ENCODE peak calls at places on chromosomes 16 and 17, in six cellular contexts. One of them, this sample, is unnamed.

GRCh38 chr16:4667203-4667983 is 26.0 kb upstream of the NUDT16L1 start:
- DNase-seq in activated T-helper 1 cell treated with anti-CD3 and anti-CD28 coated beads, Interleukin-12 subunit alpha, Interleukin-12 subunit beta, Interleukin-2, Interleukin-4 antibody, amounts not matched to agents 30 ng/mL and 10 ng/mL and 1 ng/mL, durations not matched to agents 14 hours and 24 hours and 36 hours: no peak
- DNase-seq in AG09309: no peak
- DNase-seq in stimulated activated CD4-positive, alpha-beta T cell treated with anti-CD3 and anti-CD28 coated beads, Interleukin-4, amount 100 ng/mL, for 4 hours: no peak
- DNase-seq in cardiac muscle cell: no peak
- DNase-seq in GM12865: no peak
- DNase-seq in this sample: no peak

GRCh38 chr16:79728048-79728922 is 127.7 kb upstream of the MAF start:
- DNase-seq in activated T-helper 1 cell treated with anti-CD3 and anti-CD28 coated beads, Interleukin-12 subunit alpha, Interleukin-12 subunit beta, Interleukin-2, Interleukin-4 antibody, amounts not matched to agents 30 ng/mL and 10 ng/mL and 1 ng/mL, durations not matched to agents 14 hours and 24 hours and 36 hours: no peak
- DNase-seq in AG09309: no peak
- DNase-seq in stimulated activated CD4-positive, alpha-beta T cell treated with anti-CD3 and anti-CD28 coated beads, Interleukin-4, amount 100 ng/mL, for 4 hours: no peak
- DNase-seq in cardiac muscle cell: no peak
- DNase-seq in GM12865: no peak
- DNase-seq in this sample: no peak

GRCh38 chr16:89960966-89961365 is 12.4 kb downstream of the DEF8 start:
- DNase-seq in activated T-helper 1 cell treated with anti-CD3 and anti-CD28 coated beads, Interleukin-12 subunit alpha, Interleukin-12 subunit beta, Interleukin-2, Interleukin-4 antibody, amounts not matched to agents 30 ng/mL and 10 ng/mL and 1 ng/mL, durations not matched to agents 14 hours and 24 hours and 36 hours: no peak
- DNase-seq in AG09309: no peak
- DNase-seq in stimulated activated CD4-positive, alpha-beta T cell treated with anti-CD3 and anti-CD28 coated beads, Interleukin-4, amount 100 ng/mL, for 4 hours: no peak
- DNase-seq in cardiac muscle cell: no peak
- DNase-seq in GM12865: no peak
- DNase-seq in this sample: no peak

GRCh38 chr16:28951410-28951943 is 740 bp downstream of the NFATC2IP start:
- DNase-seq in activated T-helper 1 cell treated with anti-CD3 and anti-CD28 coated beads, Interleukin-12 subunit alpha, Interleukin-12 subunit beta, Interleukin-2, Interleukin-4 antibody, amounts not matched to agents 30 ng/mL and 10 ng/mL and 1 ng/mL, durations not matched to agents 14 hours and 24 hours and 36 hours: no peak
- DNase-seq in AG09309: no peak
- DNase-seq in stimulated activated CD4-positive, alpha-beta T cell treated with anti-CD3 and anti-CD28 coated beads, Interleukin-4, amount 100 ng/mL, for 4 hours: no peak
- DNase-seq in cardiac muscle cell: no peak
- DNase-seq in GM12865: peak
- DNase-seq in this sample: no peak

GRCh38 chr16:57430955-57431354 is 16.2 kb downstream of the CIAPIN1 start:
- DNase-seq in activated T-helper 1 cell treated with anti-CD3 and anti-CD28 coated beads, Interleukin-12 subunit alpha, Interleukin-12 subunit beta, Interleukin-2, Interleukin-4 antibody, amounts not matched to agents 30 ng/mL and 10 ng/mL and 1 ng/mL, durations not matched to agents 14 hours and 24 hours and 36 hours: no peak
- DNase-seq in AG09309: no peak
- DNase-seq in stimulated activated CD4-positive, alpha-beta T cell treated with anti-CD3 and anti-CD28 coated beads, Interleukin-4, amount 100 ng/mL, for 4 hours: no peak
- DNase-seq in cardiac muscle cell: no peak
- DNase-seq in GM12865: no peak
- DNase-seq in this sample: no peak

GRCh38 chr17:64134216-64134970 is 4.4 kb upstream of the ERN1 start:
- DNase-seq in activated T-helper 1 cell treated with anti-CD3 and anti-CD28 coated beads, Interleukin-12 subunit alpha, Interleukin-12 subunit beta, Interleukin-2, Interleukin-4 antibody, amounts not matched to agents 30 ng/mL and 10 ng/mL and 1 ng/mL, durations not matched to agents 14 hours and 24 hours and 36 hours: no peak
- DNase-seq in AG09309: no peak
- DNase-seq in stimulated activated CD4-positive, alpha-beta T cell treated with anti-CD3 and anti-CD28 coated beads, Interleukin-4, amount 100 ng/mL, for 4 hours: no peak
- DNase-seq in cardiac muscle cell: no peak
- DNase-seq in GM12865: no peak
- DNase-seq in this sample: no peak

GRCh38 chr17:34465756-34466155 is 102.7 kb upstream of the CCL1 start:
- DNase-seq in activated T-helper 1 cell treated with anti-CD3 and anti-CD28 coated beads, Interleukin-12 subunit alpha, Interleukin-12 subunit beta, Interleukin-2, Interleukin-4 antibody, amounts not matched to agents 30 ng/mL and 10 ng/mL and 1 ng/mL, durations not matched to agents 14 hours and 24 hours and 36 hours: no peak
- DNase-seq in AG09309: no peak
- DNase-seq in stimulated activated CD4-positive, alpha-beta T cell treated with anti-CD3 and anti-CD28 coated beads, Interleukin-4, amount 100 ng/mL, for 4 hours: no peak
- DNase-seq in cardiac muscle cell: no peak
- DNase-seq in GM12865: no peak
- DNase-seq in this sample: no peak

GRCh38 chr17:39605492-39606433 is 2.0 kb downstream of the NEUROD2 start:
- DNase-seq in activated T-helper 1 cell treated with anti-CD3 and anti-CD28 coated beads, Interleukin-12 subunit alpha, Interleukin-12 subunit beta, Interleukin-2, Interleukin-4 antibody, amounts not matched to agents 30 ng/mL and 10 ng/mL and 1 ng/mL, durations not matched to agents 14 hours and 24 hours and 36 hours: no peak
- DNase-seq in AG09309: no peak
- DNase-seq in stimulated activated CD4-positive, alpha-beta T cell treated with anti-CD3 and anti-CD28 coated beads, Interleukin-4, amount 100 ng/mL, for 4 hours: no peak
- DNase-seq in cardiac muscle cell: no peak
- DNase-seq in GM12865: no peak
- DNase-seq in this sample: peak

GRCh38 chr16:15682105-15682570 is 32.1 kb downstream of the NDE1 start:
- DNase-seq in activated T-helper 1 cell treated with anti-CD3 and anti-CD28 coated beads, Interleukin-12 subunit alpha, Interleukin-12 subunit beta, Interleukin-2, Interleukin-4 antibody, amounts not matched to agents 30 ng/mL and 10 ng/mL and 1 ng/mL, durations not matched to agents 14 hours and 24 hours and 36 hours: peak
- DNase-seq in AG09309: no peak
- DNase-seq in stimulated activated CD4-positive, alpha-beta T cell treated with anti-CD3 and anti-CD28 coated beads, Interleukin-4, amount 100 ng/mL, for 4 hours: peak
- DNase-seq in cardiac muscle cell: peak
- DNase-seq in GM12865: peak
- DNase-seq in this sample: no peak

GRCh38 chr17:872843-873242 is 90.7 kb downstream of the MRM3 start:
- DNase-seq in activated T-helper 1 cell treated with anti-CD3 and anti-CD28 coated beads, Interleukin-12 subunit alpha, Interleukin-12 subunit beta, Interleukin-2, Interleukin-4 antibody, amounts not matched to agents 30 ng/mL and 10 ng/mL and 1 ng/mL, durations not matched to agents 14 hours and 24 hours and 36 hours: no peak
- DNase-seq in AG09309: no peak
- DNase-seq in stimulated activated CD4-positive, alpha-beta T cell treated with anti-CD3 and anti-CD28 coated beads, Interleukin-4, amount 100 ng/mL, for 4 hours: no peak
- DNase-seq in cardiac muscle cell: no peak
- DNase-seq in GM12865: no peak
- DNase-seq in this sample: no peak

GRCh38 chr16:49776085-49776501 is 79.8 kb downstream of the ZNF423 start:
- DNase-seq in activated T-helper 1 cell treated with anti-CD3 and anti-CD28 coated beads, Interleukin-12 subunit alpha, Interleukin-12 subunit beta, Interleukin-2, Interleukin-4 antibody, amounts not matched to agents 30 ng/mL and 10 ng/mL and 1 ng/mL, durations not matched to agents 14 hours and 24 hours and 36 hours: no peak
- DNase-seq in AG09309: no peak
- DNase-seq in stimulated activated CD4-positive, alpha-beta T cell treated with anti-CD3 and anti-CD28 coated beads, Interleukin-4, amount 100 ng/mL, for 4 hours: no peak
- DNase-seq in cardiac muscle cell: peak
- DNase-seq in GM12865: no peak
- DNase-seq in this sample: no peak

GRCh38 chr16:85464342-85465305 is 148.5 kb upstream of the GSE1 start:
- DNase-seq in activated T-helper 1 cell treated with anti-CD3 and anti-CD28 coated beads, Interleukin-12 subunit alpha, Interleukin-12 subunit beta, Interleukin-2, Interleukin-4 antibody, amounts not matched to agents 30 ng/mL and 10 ng/mL and 1 ng/mL, durations not matched to agents 14 hours and 24 hours and 36 hours: no peak
- DNase-seq in AG09309: no peak
- DNase-seq in stimulated activated CD4-positive, alpha-beta T cell treated with anti-CD3 and anti-CD28 coated beads, Interleukin-4, amount 100 ng/mL, for 4 hours: no peak
- DNase-seq in cardiac muscle cell: no peak
- DNase-seq in GM12865: no peak
- DNase-seq in this sample: no peak

GRCh38 chr17:41888332-41888965 is 23.2 kb upstream of the KLHL11 start:
- DNase-seq in activated T-helper 1 cell treated with anti-CD3 and anti-CD28 coated beads, Interleukin-12 subunit alpha, Interleukin-12 subunit beta, Interleukin-2, Interleukin-4 antibody, amounts not matched to agents 30 ng/mL and 10 ng/mL and 1 ng/mL, durations not matched to agents 14 hours and 24 hours and 36 hours: no peak
- DNase-seq in AG09309: no peak
- DNase-seq in stimulated activated CD4-positive, alpha-beta T cell treated with anti-CD3 and anti-CD28 coated beads, Interleukin-4, amount 100 ng/mL, for 4 hours: no peak
- DNase-seq in cardiac muscle cell: no peak
- DNase-seq in GM12865: no peak
- DNase-seq in this sample: no peak